ENCODE peak calls at places on chromosome 15, in ten cellular contexts. L is T-helper 17 cell, F is mesenchymal stem cell, C is adipocyte, O is mammary epithelial cell, Z is right cardiac atrium, R is neuronal stem cell, M is PC-9, T is upper lobe of left lung, D is HAP-1. A is an unnamed sample.

GRCh38 chr15:93997071-93997658 is 234.2 kb upstream of the MCTP2 start:
- DNase-seq in L (no peak), F (peak; percentile 43), C (peak; percentile 48), O (peak; percentile 11), Z (no peak), R (no peak), M (no peak), T (no peak), D (peak; percentile 5), A (peak; percentile 48)

GRCh38 chr15:41331281-41331680 is 1.1 kb downstream of the OIP5 start:
- DNase-seq in L (no peak), F (no peak), C (no peak), O (no peak), Z (no peak), R (no peak), M (no peak), T (no peak), D (no peak), A (no peak)

GRCh38 chr15:90291679-90292356 is 26.3 kb downstream of the NGRN start:
- DNase-seq in L (no peak), F (no peak), C (no peak), O (peak; percentile 21), Z (no peak), R (no peak), M (peak; percentile 15), T (peak; percentile 62), D (peak; percentile 29), A (peak; percentile 61)

GRCh38 chr15:58490405-58491150 is 58.8 kb downstream of the LIPC start:
- DNase-seq in L (no peak), F (no peak), C (no peak), O (no peak), Z (peak; percentile 81), R (no peak), M (no peak), T (no peak), D (no peak), A (no peak)

GRCh38 chr15:98568382-98569017 is 79.8 kb upstream of the IGF1R start:
- DNase-seq in L (no peak), F (peak; percentile 21), C (peak; percentile 38), O (no peak), Z (no peak), R (no peak), M (no peak), T (no peak), D (no peak), A (no peak)

GRCh38 chr15:62334581-62334980 is 169.5 kb upstream of the C2CD4B start:
- DNase-seq in L (no peak), F (no peak), C (no peak), O (peak; percentile 77), Z (no peak), R (no peak), M (no peak), T (no peak), D (no peak), A (no peak)

GRCh38 chr15:62444104-62445027 is 279.3 kb upstream of the C2CD4B start:
- DNase-seq in L (no peak), F (peak; percentile 87), C (peak; percentile 86), O (peak; percentile 94), Z (no peak), R (no peak), M (peak; percentile 34), T (no peak), D (no peak), A (peak; percentile 48)

GRCh38 chr15:92915766-92916435 is 15.8 kb downstream of the CHD2 start:
- DNase-seq in L (no peak), F (no peak), C (no peak), O (no peak), Z (no peak), R (no peak), M (no peak), T (no peak), D (no peak), A (no peak)

GRCh38 chr15:70269991-70270751 is 172.5 kb upstream of the TLE3 start:
- DNase-seq in L (no peak), F (no peak), C (peak; percentile 8), O (no peak), Z (peak; percentile 80), R (no peak), M (peak; percentile 67), T (peak; percentile 51), D (no peak), A (peak; percentile 63)

GRCh38 chr15:38084289-38084688 is 149.8 kb downstream of the TMCO5A start:
- DNase-seq in L (no peak), F (peak; percentile 30), C (no peak), O (peak; percentile 68), Z (no peak), R (no peak), M (no peak), T (no peak), D (no peak), A (no peak)

GRCh38 chr15:87752250-87752951 is 504.1 kb downstream of the NTRK3 start:
- DNase-seq in L (no peak), F (peak; percentile 69), C (peak; percentile 81), O (peak; percentile 84), Z (no peak), R (no peak), M (peak; percentile 20), T (no peak), D (no peak), A (peak; percentile 74)

GRCh38 chr15:78676424-78677110 is 35.6 kb upstream of the CHRNB4 start:
- DNase-seq in L (no peak), F (no peak), C (no peak), O (no peak), Z (no peak), R (no peak), M (no peak), T (no peak), D (no peak), A (no peak)

GRCh38 chr15:70051948-70052633 is 45.6 kb downstream of the TLE3 start:
- DNase-seq in L (no peak), F (no peak), C (no peak), O (no peak), Z (no peak), R (no peak), M (no peak), T (peak; percentile 14), D (no peak), A (no peak)

GRCh38 chr15:75517233-75517632 is 61.9 kb downstream of the PTPN9 start:
- DNase-seq in L (no peak), F (peak; percentile 24), C (no peak), O (no peak), Z (no peak), R (no peak), M (no peak), T (no peak), D (no peak), A (no peak)

GRCh38 chr15:78102741-78103140 is 10.4 kb downstream of the SH2D7 start:
- DNase-seq in L (no peak), F (no peak), C (no peak), O (no peak), Z (no peak), R (no peak), M (no peak), T (no peak), D (no peak), A (no peak)

GRCh38 chr15:92848852-92849598 is 51.1 kb upstream of the CHD2 start:
- DNase-seq in L (no peak), F (peak; percentile 66), C (peak; percentile 77), O (no peak), Z (no peak), R (no peak), M (no peak), T (no peak), D (no peak), A (no peak)

GRCh38 chr15:81335631-81336030 is 11.7 kb upstream of the STARD5 start:
- DNase-seq in L (no peak), F (no peak), C (no peak), O (no peak), Z (no peak), R (no peak), M (no peak), T (no peak), D (no peak), A (no peak)

GRCh38 chr15:40925863-40926658 is 3.1 kb upstream of the DLL4 start:
- DNase-seq in L (no peak), F (peak; percentile 61), C (no peak), O (no peak), Z (no peak), R (no peak), M (peak; percentile 40), T (no peak), D (no peak), A (peak; percentile 68)

GRCh38 chr15:82177291-82178010 is 85.1 kb downstream of the EFL1 start:
- DNase-seq in L (no peak), F (peak; percentile 64), C (peak; percentile 51), O (peak; percentile 62), Z (no peak), R (no peak), M (no peak), T (no peak), D (no peak), A (no peak)

GRCh38 chr15:99598296-99598695 is 32.5 kb downstream of the MEF2A start:
- DNase-seq in L (no peak), F (no peak), C (no peak), O (no peak), Z (no peak), R (no peak), M (no peak), T (no peak), D (no peak), A (no peak)
- H3K9me3 ChIP-seq in L (peaks cover 4% of the 10 kb centered on the region), F (peaks cover 6% of the 10 kb centered on the region), C (no peaks in the 10 kb centered on the region), O (no peaks in the 10 kb centered on the region), Z (no peaks in the 10 kb centered on the region), R (peaks cover 29% of the 10 kb centered on the region), M (peaks cover 11% of the 10 kb centered on the region), T (no peaks in the 10 kb centered on the region), D (no peaks in the 10 kb centered on the region), A (peaks cover 9% of the 10 kb centered on the region)

GRCh38 chr15:24017470-24017869 is 330.4 kb upstream of the NDN start:
- DNase-seq in L (no peak), F (no peak), C (no peak), O (no peak), Z (no peak), R (no peak), M (no peak), T (no peak), D (no peak), A (no peak)
- H3K9me3 ChIP-seq in L (no peaks in the 10 kb centered on the region), F (peaks cover 12% of the 10 kb centered on the region), C (peaks cover 2% of the 10 kb centered on the region), O (peaks cover 11% of the 10 kb centered on the region), Z (no peaks in the 10 kb centered on the region), R (no peaks in the 10 kb centered on the region), M (no peaks in the 10 kb centered on the region), T (no peaks in the 10 kb centered on the region), D (no peaks in the 10 kb centered on the region), A (peaks cover 47% of the 10 kb centered on the region)

DNA sequence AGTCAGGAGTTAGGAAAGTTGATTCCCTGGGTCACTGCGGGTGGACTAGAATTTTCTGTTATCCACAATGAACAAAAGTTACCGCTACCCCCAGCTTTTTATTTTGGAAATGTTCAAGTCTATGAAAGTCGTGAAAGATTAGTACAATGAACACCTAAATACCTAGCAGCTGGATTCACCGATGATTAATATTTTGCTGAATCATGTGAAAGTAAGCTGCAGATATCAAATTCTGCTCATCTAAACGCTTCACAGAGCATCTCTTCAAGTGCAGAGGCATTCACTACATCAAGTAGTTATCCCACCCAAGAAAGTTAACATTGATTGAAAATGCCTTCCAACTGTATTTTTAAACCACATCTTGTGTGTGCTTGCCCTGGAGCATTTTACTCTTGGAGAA is 729.0 kb upstream of the NR2F2 start:
- DNase-seq in L (no peak), F (no peak), C (no peak), O (no peak), Z (no peak), R (no peak), M (no peak), T (no peak), D (no peak), A (no peak)
- H3K9me3 ChIP-seq in L (no peaks in the 10 kb centered on the region), F (peaks cover 16% of the 10 kb centered on the region), C (peaks cover 5% of the 10 kb centered on the region), O (no peaks in the 10 kb centered on the region), Z (no peaks in the 10 kb centered on the region), R (peaks cover 15% of the 10 kb centered on the region), M (no peaks in the 10 kb centered on the region), T (no peaks in the 10 kb centered on the region), D (no peaks in the 10 kb centered on the region), A (peaks cover 15% of the 10 kb centered on the region)

GRCh38 chr15:97091093-97091492 is 760.6 kb downstream of the NR2F2 start:
- DNase-seq in L (no peak), F (no peak), C (no peak), O (no peak), Z (no peak), R (no peak), M (no peak), T (no peak), D (no peak), A (no peak)
- H3K9me3 ChIP-seq in L (no peaks in the 10 kb centered on the region), F (peaks cover 14% of the 10 kb centered on the region), C (no peaks in the 10 kb centered on the region), O (peaks cover 10% of the 10 kb centered on the region), Z (no peaks in the 10 kb centered on the region), R (no peaks in the 10 kb centered on the region), M (no peaks in the 10 kb centered on the region), T (no peaks in the 10 kb centered on the region), D (no peaks in the 10 kb centered on the region), A (no peaks in the 10 kb centered on the region)

A was measured in A673.